ENCODE peak calls at places on chromosomes 7 and 10, in eight cellular contexts. One of them, this sample, is unnamed.

GRCh38 chr7:20260219-20260618 is 43.0 kb upstream of the MACC1 start:
- DNase-seq in midbrain: peak; percentile 13
- DNase-seq in brain microvascular endothelial cell: no peak
- DNase-seq in A549: no peak
- DNase-seq in activated CD4-positive, CD25-positive, alpha-beta regulatory T cell treated with anti-CD3 and anti-CD28 coated beads, Interleukin-2, amount 50 U/mL, for 72 hours: no peak
- DNase-seq in activated CD8-positive, alpha-beta memory T cell treated with anti-CD3 and anti-CD28 coated beads, Interleukin-2, amount 50 U/mL, for 4 hours: no peak
- DNase-seq in NCI-H774: no peak
- DNase-seq in fibroblast of villous mesenchyme: no peak
- DNase-seq in this sample: no peak

GRCh38 chr10:78742730-78743615 is 325.8 kb upstream of the ZMIZ1 start:
- DNase-seq in midbrain: no peak
- DNase-seq in brain microvascular endothelial cell: no peak
- DNase-seq in A549: no peak
- DNase-seq in activated CD4-positive, CD25-positive, alpha-beta regulatory T cell treated with anti-CD3 and anti-CD28 coated beads, Interleukin-2, amount 50 U/mL, for 72 hours: no peak
- DNase-seq in activated CD8-positive, alpha-beta memory T cell treated with anti-CD3 and anti-CD28 coated beads, Interleukin-2, amount 50 U/mL, for 4 hours: no peak
- DNase-seq in NCI-H774: peak; percentile 79
- DNase-seq in fibroblast of villous mesenchyme: peak; percentile 87
- DNase-seq in this sample: no peak

GRCh38 chr7:139860090-139860773 is 31.2 kb downstream of the TBXAS1 start:
- DNase-seq in midbrain: peak; percentile 43
- DNase-seq in brain microvascular endothelial cell: no peak
- DNase-seq in A549: no peak
- DNase-seq in activated CD4-positive, CD25-positive, alpha-beta regulatory T cell treated with anti-CD3 and anti-CD28 coated beads, Interleukin-2, amount 50 U/mL, for 72 hours: no peak
- DNase-seq in activated CD8-positive, alpha-beta memory T cell treated with anti-CD3 and anti-CD28 coated beads, Interleukin-2, amount 50 U/mL, for 4 hours: no peak
- DNase-seq in NCI-H774: no peak
- DNase-seq in fibroblast of villous mesenchyme: no peak
- DNase-seq in this sample: no peak

GRCh38 chr10:26881600-26882331 is 21.0 kb upstream of the ABI1 start:
- DNase-seq in midbrain: peak; percentile 81
- DNase-seq in brain microvascular endothelial cell: peak; percentile 20
- DNase-seq in A549: peak; percentile 55
- DNase-seq in activated CD4-positive, CD25-positive, alpha-beta regulatory T cell treated with anti-CD3 and anti-CD28 coated beads, Interleukin-2, amount 50 U/mL, for 72 hours: no peak
- DNase-seq in activated CD8-positive, alpha-beta memory T cell treated with anti-CD3 and anti-CD28 coated beads, Interleukin-2, amount 50 U/mL, for 4 hours: no peak
- DNase-seq in NCI-H774: peak; percentile 23
- DNase-seq in fibroblast of villous mesenchyme: peak; percentile 77
- DNase-seq in this sample: no peak

GRCh38 chr7:7522421-7522820 is 13.3 kb downstream of the COL28A1 start:
- DNase-seq in midbrain: no peak
- DNase-seq in brain microvascular endothelial cell: no peak
- DNase-seq in A549: no peak
- DNase-seq in activated CD4-positive, CD25-positive, alpha-beta regulatory T cell treated with anti-CD3 and anti-CD28 coated beads, Interleukin-2, amount 50 U/mL, for 72 hours: no peak
- DNase-seq in activated CD8-positive, alpha-beta memory T cell treated with anti-CD3 and anti-CD28 coated beads, Interleukin-2, amount 50 U/mL, for 4 hours: no peak
- DNase-seq in NCI-H774: no peak
- DNase-seq in fibroblast of villous mesenchyme: no peak
- DNase-seq in this sample: no peak

GRCh38 chr7:137944168-137944567 is 57.7 kb downstream of the CREB3L2 start:
- DNase-seq in midbrain: peak; percentile 8
- DNase-seq in brain microvascular endothelial cell: peak; percentile 83
- DNase-seq in A549: no peak
- DNase-seq in activated CD4-positive, CD25-positive, alpha-beta regulatory T cell treated with anti-CD3 and anti-CD28 coated beads, Interleukin-2, amount 50 U/mL, for 72 hours: no peak
- DNase-seq in activated CD8-positive, alpha-beta memory T cell treated with anti-CD3 and anti-CD28 coated beads, Interleukin-2, amount 50 U/mL, for 4 hours: no peak
- DNase-seq in NCI-H774: no peak
- DNase-seq in fibroblast of villous mesenchyme: peak; percentile 96
- DNase-seq in this sample: no peak

GRCh38 chr10:98107644-98108430 is 26.6 kb upstream of the R3HCC1L start:
- DNase-seq in midbrain: peak; percentile 1
- DNase-seq in brain microvascular endothelial cell: no peak
- DNase-seq in A549: no peak
- DNase-seq in activated CD4-positive, CD25-positive, alpha-beta regulatory T cell treated with anti-CD3 and anti-CD28 coated beads, Interleukin-2, amount 50 U/mL, for 72 hours: no peak
- DNase-seq in activated CD8-positive, alpha-beta memory T cell treated with anti-CD3 and anti-CD28 coated beads, Interleukin-2, amount 50 U/mL, for 4 hours: no peak
- DNase-seq in NCI-H774: no peak
- DNase-seq in fibroblast of villous mesenchyme: no peak
- DNase-seq in this sample: no peak

GRCh38 chr10:126940670-126941069 is 35.4 kb downstream of the DOCK1 start:
- DNase-seq in midbrain: no peak
- DNase-seq in brain microvascular endothelial cell: no peak
- DNase-seq in A549: no peak
- DNase-seq in activated CD4-positive, CD25-positive, alpha-beta regulatory T cell treated with anti-CD3 and anti-CD28 coated beads, Interleukin-2, amount 50 U/mL, for 72 hours: no peak
- DNase-seq in activated CD8-positive, alpha-beta memory T cell treated with anti-CD3 and anti-CD28 coated beads, Interleukin-2, amount 50 U/mL, for 4 hours: no peak
- DNase-seq in NCI-H774: no peak
- DNase-seq in fibroblast of villous mesenchyme: no peak
- DNase-seq in this sample: no peak

GRCh38 chr7:2138146-2138765 is 94.5 kb downstream of the MAD1L1 start:
- DNase-seq in midbrain: no peak
- DNase-seq in brain microvascular endothelial cell: no peak
- DNase-seq in A549: no peak
- DNase-seq in activated CD4-positive, CD25-positive, alpha-beta regulatory T cell treated with anti-CD3 and anti-CD28 coated beads, Interleukin-2, amount 50 U/mL, for 72 hours: peak; percentile 52
- DNase-seq in activated CD8-positive, alpha-beta memory T cell treated with anti-CD3 and anti-CD28 coated beads, Interleukin-2, amount 50 U/mL, for 4 hours: peak; percentile 54
- DNase-seq in NCI-H774: no peak
- DNase-seq in fibroblast of villous mesenchyme: no peak
- DNase-seq in this sample: peak; percentile 18

GRCh38 chr10:31603245-31604087 is 284.4 kb downstream of the ZEB1 start:
- DNase-seq in midbrain: peak; percentile 68
- DNase-seq in brain microvascular endothelial cell: peak; percentile 81
- DNase-seq in A549: peak; percentile 98
- DNase-seq in activated CD4-positive, CD25-positive, alpha-beta regulatory T cell treated with anti-CD3 and anti-CD28 coated beads, Interleukin-2, amount 50 U/mL, for 72 hours: peak; percentile 84
- DNase-seq in activated CD8-positive, alpha-beta memory T cell treated with anti-CD3 and anti-CD28 coated beads, Interleukin-2, amount 50 U/mL, for 4 hours: peak; percentile 69
- DNase-seq in NCI-H774: peak; percentile 97
- DNase-seq in fibroblast of villous mesenchyme: peak; percentile 90
- DNase-seq in this sample: peak; percentile 97

GRCh38 chr7:5635461-5636445 is 145.7 kb downstream of the RNF216 start:
- DNase-seq in midbrain: peak; percentile 54
- DNase-seq in brain microvascular endothelial cell: no peak
- DNase-seq in A549: no peak
- DNase-seq in activated CD4-positive, CD25-positive, alpha-beta regulatory T cell treated with anti-CD3 and anti-CD28 coated beads, Interleukin-2, amount 50 U/mL, for 72 hours: no peak
- DNase-seq in activated CD8-positive, alpha-beta memory T cell treated with anti-CD3 and anti-CD28 coated beads, Interleukin-2, amount 50 U/mL, for 4 hours: no peak
- DNase-seq in NCI-H774: peak; percentile 59
- DNase-seq in fibroblast of villous mesenchyme: peak; percentile 23
- DNase-seq in this sample: no peak

GRCh38 chr10:29257106-29257783 is 31.6 kb upstream of the LYZL1 start:
- DNase-seq in midbrain: no peak
- DNase-seq in brain microvascular endothelial cell: peak; percentile 94
- DNase-seq in A549: no peak
- DNase-seq in activated CD4-positive, CD25-positive, alpha-beta regulatory T cell treated with anti-CD3 and anti-CD28 coated beads, Interleukin-2, amount 50 U/mL, for 72 hours: no peak
- DNase-seq in activated CD8-positive, alpha-beta memory T cell treated with anti-CD3 and anti-CD28 coated beads, Interleukin-2, amount 50 U/mL, for 4 hours: no peak
- DNase-seq in NCI-H774: no peak
- DNase-seq in fibroblast of villous mesenchyme: peak; percentile 100
- DNase-seq in this sample: no peak

GRCh38 chr7:8391353-8392062 is 41.9 kb upstream of the NXPH1 start:
- DNase-seq in midbrain: no peak
- DNase-seq in brain microvascular endothelial cell: no peak
- DNase-seq in A549: no peak
- DNase-seq in activated CD4-positive, CD25-positive, alpha-beta regulatory T cell treated with anti-CD3 and anti-CD28 coated beads, Interleukin-2, amount 50 U/mL, for 72 hours: no peak
- DNase-seq in activated CD8-positive, alpha-beta memory T cell treated with anti-CD3 and anti-CD28 coated beads, Interleukin-2, amount 50 U/mL, for 4 hours: no peak
- DNase-seq in NCI-H774: no peak
- DNase-seq in fibroblast of villous mesenchyme: no peak
- DNase-seq in this sample: no peak

GRCh38 chr7:155459133-155459866 is 1.4 kb downstream of the EN2 start:
- DNase-seq in midbrain: no peak
- DNase-seq in brain microvascular endothelial cell: no peak
- DNase-seq in A549: no peak
- DNase-seq in activated CD4-positive, CD25-positive, alpha-beta regulatory T cell treated with anti-CD3 and anti-CD28 coated beads, Interleukin-2, amount 50 U/mL, for 72 hours: no peak
- DNase-seq in activated CD8-positive, alpha-beta memory T cell treated with anti-CD3 and anti-CD28 coated beads, Interleukin-2, amount 50 U/mL, for 4 hours: no peak
- DNase-seq in NCI-H774: no peak
- DNase-seq in fibroblast of villous mesenchyme: no peak
- DNase-seq in this sample: no peak

GRCh38 chr10:109892087-109892486 is 31.2 kb downstream of the XPNPEP1 start:
- DNase-seq in midbrain: no peak
- DNase-seq in brain microvascular endothelial cell: no peak
- DNase-seq in A549: no peak
- DNase-seq in activated CD4-positive, CD25-positive, alpha-beta regulatory T cell treated with anti-CD3 and anti-CD28 coated beads, Interleukin-2, amount 50 U/mL, for 72 hours: no peak
- DNase-seq in activated CD8-positive, alpha-beta memory T cell treated with anti-CD3 and anti-CD28 coated beads, Interleukin-2, amount 50 U/mL, for 4 hours: no peak
- DNase-seq in NCI-H774: no peak
- DNase-seq in fibroblast of villous mesenchyme: no peak
- DNase-seq in this sample: no peak

GRCh38 chr10:110794808-110795207 is 76.9 kb upstream of the PDCD4 start:
- DNase-seq in midbrain: peak; percentile 82
- DNase-seq in brain microvascular endothelial cell: no peak
- DNase-seq in A549: no peak
- DNase-seq in activated CD4-positive, CD25-positive, alpha-beta regulatory T cell treated with anti-CD3 and anti-CD28 coated beads, Interleukin-2, amount 50 U/mL, for 72 hours: no peak
- DNase-seq in activated CD8-positive, alpha-beta memory T cell treated with anti-CD3 and anti-CD28 coated beads, Interleukin-2, amount 50 U/mL, for 4 hours: no peak
- DNase-seq in NCI-H774: peak; percentile 83
- DNase-seq in fibroblast of villous mesenchyme: no peak
- DNase-seq in this sample: no peak

GRCh38 chr7:90564455-90564854 is 31.7 kb upstream of the CDK14 start:
- DNase-seq in midbrain: no peak
- DNase-seq in brain microvascular endothelial cell: no peak
- DNase-seq in A549: no peak
- DNase-seq in activated CD4-positive, CD25-positive, alpha-beta regulatory T cell treated with anti-CD3 and anti-CD28 coated beads, Interleukin-2, amount 50 U/mL, for 72 hours: no peak
- DNase-seq in activated CD8-positive, alpha-beta memory T cell treated with anti-CD3 and anti-CD28 coated beads, Interleukin-2, amount 50 U/mL, for 4 hours: no peak
- DNase-seq in NCI-H774: no peak
- DNase-seq in fibroblast of villous mesenchyme: no peak
- DNase-seq in this sample: no peak

GRCh38 chr10:68469838-68470237 is 1.9 kb downstream of the DNA2 start:
- DNase-seq in midbrain: no peak
- DNase-seq in brain microvascular endothelial cell: no peak
- DNase-seq in A549: no peak
- DNase-seq in activated CD4-positive, CD25-positive, alpha-beta regulatory T cell treated with anti-CD3 and anti-CD28 coated beads, Interleukin-2, amount 50 U/mL, for 72 hours: no peak
- DNase-seq in activated CD8-positive, alpha-beta memory T cell treated with anti-CD3 and anti-CD28 coated beads, Interleukin-2, amount 50 U/mL, for 4 hours: no peak
- DNase-seq in NCI-H774: no peak
- DNase-seq in fibroblast of villous mesenchyme: no peak
- DNase-seq in this sample: no peak

GRCh38 chr7:130294314-130294713 is 1.4 kb downstream of the CPA4 start:
- DNase-seq in midbrain: no peak
- DNase-seq in brain microvascular endothelial cell: no peak
- DNase-seq in A549: no peak
- DNase-seq in activated CD4-positive, CD25-positive, alpha-beta regulatory T cell treated with anti-CD3 and anti-CD28 coated beads, Interleukin-2, amount 50 U/mL, for 72 hours: no peak
- DNase-seq in activated CD8-positive, alpha-beta memory T cell treated with anti-CD3 and anti-CD28 coated beads, Interleukin-2, amount 50 U/mL, for 4 hours: no peak
- DNase-seq in NCI-H774: no peak
- DNase-seq in fibroblast of villous mesenchyme: peak; percentile 67
- DNase-seq in this sample: no peak

GRCh38 chr10:86372119-86372784 is 5.7 kb upstream of the GRID1 start:
- DNase-seq in midbrain: no peak
- DNase-seq in brain microvascular endothelial cell: no peak
- DNase-seq in A549: no peak
- DNase-seq in activated CD4-positive, CD25-positive, alpha-beta regulatory T cell treated with anti-CD3 and anti-CD28 coated beads, Interleukin-2, amount 50 U/mL, for 72 hours: no peak
- DNase-seq in activated CD8-positive, alpha-beta memory T cell treated with anti-CD3 and anti-CD28 coated beads, Interleukin-2, amount 50 U/mL, for 4 hours: no peak
- DNase-seq in NCI-H774: no peak
- DNase-seq in fibroblast of villous mesenchyme: no peak
- DNase-seq in this sample: no peak

GRCh38 chr7:50706469-50706937 is 76.2 kb downstream of the GRB10 start:
- DNase-seq in midbrain: no peak
- DNase-seq in brain microvascular endothelial cell: no peak
- DNase-seq in A549: no peak
- DNase-seq in activated CD4-positive, CD25-positive, alpha-beta regulatory T cell treated with anti-CD3 and anti-CD28 coated beads, Interleukin-2, amount 50 U/mL, for 72 hours: no peak
- DNase-seq in activated CD8-positive, alpha-beta memory T cell treated with anti-CD3 and anti-CD28 coated beads, Interleukin-2, amount 50 U/mL, for 4 hours: no peak
- DNase-seq in NCI-H774: no peak
- DNase-seq in fibroblast of villous mesenchyme: peak; percentile 27
- DNase-seq in this sample: no peak

GRCh38 chr10:122648599-122649428 is 50.8 kb downstream of the C10orf120 start:
- DNase-seq in midbrain: peak; percentile 54
- DNase-seq in brain microvascular endothelial cell: peak; percentile 32
- DNase-seq in A549: peak; percentile 30
- DNase-seq in activated CD4-positive, CD25-positive, alpha-beta regulatory T cell treated with anti-CD3 and anti-CD28 coated beads, Interleukin-2, amount 50 U/mL, for 72 hours: peak; percentile 34
- DNase-seq in activated CD8-positive, alpha-beta memory T cell treated with anti-CD3 and anti-CD28 coated beads, Interleukin-2, amount 50 U/mL, for 4 hours: no peak
- DNase-seq in NCI-H774: peak; percentile 6
- DNase-seq in fibroblast of villous mesenchyme: peak; percentile 22
- DNase-seq in this sample: no peak

GRCh38 chr7:131302876-131303707 is 24.6 kb upstream of the MKLN1 start:
- DNase-seq in midbrain: peak; percentile 41
- DNase-seq in brain microvascular endothelial cell: no peak
- DNase-seq in A549: peak; percentile 28
- DNase-seq in activated CD4-positive, CD25-positive, alpha-beta regulatory T cell treated with anti-CD3 and anti-CD28 coated beads, Interleukin-2, amount 50 U/mL, for 72 hours: no peak
- DNase-seq in activated CD8-positive, alpha-beta memory T cell treated with anti-CD3 and anti-CD28 coated beads, Interleukin-2, amount 50 U/mL, for 4 hours: peak; percentile 32
- DNase-seq in NCI-H774: peak; percentile 28
- DNase-seq in fibroblast of villous mesenchyme: peak; percentile 41
- DNase-seq in this sample: no peak

GRCh38 chr7:142579946-142580345 is 169.3 kb upstream of the PRSS1 start:
- DNase-seq in midbrain: no peak
- DNase-seq in brain microvascular endothelial cell: no peak
- DNase-seq in A549: no peak
- DNase-seq in activated CD4-positive, CD25-positive, alpha-beta regulatory T cell treated with anti-CD3 and anti-CD28 coated beads, Interleukin-2, amount 50 U/mL, for 72 hours: no peak
- DNase-seq in activated CD8-positive, alpha-beta memory T cell treated with anti-CD3 and anti-CD28 coated beads, Interleukin-2, amount 50 U/mL, for 4 hours: no peak
- DNase-seq in NCI-H774: no peak
- DNase-seq in fibroblast of villous mesenchyme: no peak
- DNase-seq in this sample: no peak

GRCh38 chr7:99111591-99111990 is 32.3 kb downstream of the SMURF1 start:
- DNase-seq in midbrain: no peak
- DNase-seq in brain microvascular endothelial cell: no peak
- DNase-seq in A549: no peak
- DNase-seq in activated CD4-positive, CD25-positive, alpha-beta regulatory T cell treated with anti-CD3 and anti-CD28 coated beads, Interleukin-2, amount 50 U/mL, for 72 hours: no peak
- DNase-seq in activated CD8-positive, alpha-beta memory T cell treated with anti-CD3 and anti-CD28 coated beads, Interleukin-2, amount 50 U/mL, for 4 hours: no peak
- DNase-seq in NCI-H774: no peak
- DNase-seq in fibroblast of villous mesenchyme: no peak
- DNase-seq in this sample: no peak